ENCODE peak calls at places on chromosomes 6 and 20, in six cellular contexts. X is BJ, T is AG10803, F is A549, J is prostate gland, U is breast epithelium. Q is an unnamed sample.

GRCh38 chr6:56814308-56814707 is 140.6 kb upstream of the BEND6 start:
- DNase-seq in X (no peak), T (no peak), F (no peak), J (no peak), U (no peak), Q (no peak)

GRCh38 chr20:36861875-36862801 is 13.8 kb upstream of the TLDC2 start:
- DNase-seq in X (peak; percentile 45), T (peak; percentile 82), F (peak; percentile 96), J (peak; percentile 98), U (peak; percentile 95), Q (no peak)

GRCh38 chr6:137699036-137699683 is 167.9 kb upstream of the TNFAIP3 start:
- DNase-seq in X (no peak), T (no peak), F (no peak), J (no peak), U (no peak), Q (no peak)

GRCh38 chr6:88870728-88871330 is 92.6 kb downstream of the RNGTT start:
- DNase-seq in X (no peak), T (peak; percentile 58), F (peak; percentile 3), J (peak; percentile 28), U (no peak), Q (peak; percentile 56)

GRCh38 chr6:150079604-150080003 is 10.7 kb upstream of the ULBP3 start:
- DNase-seq in X (no peak), T (no peak), F (no peak), J (no peak), U (no peak), Q (no peak)

GRCh38 chr6:130115036-130115435 is 96.7 kb downstream of the L3MBTL3 start:
- DNase-seq in X (no peak), T (no peak), F (no peak), J (no peak), U (no peak), Q (no peak)

GRCh38 chr6:168949876-168950499 is 303.7 kb downstream of the THBS2 start:
- DNase-seq in X (no peak), T (peak; percentile 52), F (no peak), J (no peak), U (no peak), Q (no peak)

GRCh38 chr6:163897030-163897429 is 482.5 kb downstream of the QKI start:
- DNase-seq in X (peak; percentile 8), T (peak; percentile 50), F (no peak), J (no peak), U (no peak), Q (no peak)

GRCh38 chr6:121465101-121465500 is 29.7 kb downstream of the GJA1 start:
- DNase-seq in X (no peak), T (no peak), F (no peak), J (no peak), U (no peak), Q (peak; percentile 2)

GRCh38 chr20:21323640-21324039 is 20.5 kb downstream of the XRN2 start:
- DNase-seq in X (peak; percentile 19), T (peak; percentile 70), F (no peak), J (no peak), U (no peak), Q (no peak)

GRCh38 chr6:140201787-140202458 is 827.5 kb upstream of the CITED2 start:
- DNase-seq in X (no peak), T (peak; percentile 48), F (no peak), J (no peak), U (no peak), Q (no peak)

GRCh38 chr20:3766832-3767433 is 620 bp downstream of the ADISSP start:
- DNase-seq in X (no peak), T (no peak), F (no peak), J (no peak), U (no peak), Q (no peak)

GRCh38 chr6:131116755-131117360 is 18.4 kb upstream of the AKAP7 start:
- DNase-seq in X (no peak), T (peak; percentile 63), F (peak; percentile 29), J (no peak), U (no peak), Q (peak; percentile 58)
- TF ChIP-seq CTCF in X (peak; percentile 39), T (peak; percentile 61), F (peak; percentile 63), J (peak; percentile 75), U (peak; percentile 21), Q (peak; percentile 40)

GRCh38 chr6:25469797-25470388 is 182.1 kb upstream of the SCGN start:
- DNase-seq in X (no peak), T (no peak), F (no peak), J (no peak), U (no peak), Q (no peak)
- TF ChIP-seq CTCF in X (peak; percentile 20), T (peak; percentile 20), F (no peak), J (no peak), U (no peak), Q (no peak)

GRCh38 chr20:40251284-40251932 is 437.6 kb downstream of the MAFB start:
- DNase-seq in X (no peak), T (peak; percentile 39), F (peak; percentile 4), J (no peak), U (no peak), Q (peak; percentile 24)
- TF ChIP-seq CTCF in X (peak; percentile 68), T (peak; percentile 70), F (no peak), J (peak; percentile 29), U (no peak), Q (peak; percentile 37)

GRCh38 chr6:123064038-123064437 is 68.0 kb downstream of the CLVS2 start:
- DNase-seq in X (no peak), T (no peak), F (no peak), J (no peak), U (no peak), Q (no peak)
- TF ChIP-seq CTCF in X (no peak), T (no peak), F (no peak), J (no peak), U (no peak), Q (no peak)

GRCh38 chr20:11689262-11689661 is 228.4 kb upstream of the BTBD3 start:
- DNase-seq in X (no peak), T (no peak), F (no peak), J (no peak), U (no peak), Q (no peak)
- TF ChIP-seq CTCF in X (no peak), T (no peak), F (no peak), J (no peak), U (no peak), Q (no peak)

DNA sequence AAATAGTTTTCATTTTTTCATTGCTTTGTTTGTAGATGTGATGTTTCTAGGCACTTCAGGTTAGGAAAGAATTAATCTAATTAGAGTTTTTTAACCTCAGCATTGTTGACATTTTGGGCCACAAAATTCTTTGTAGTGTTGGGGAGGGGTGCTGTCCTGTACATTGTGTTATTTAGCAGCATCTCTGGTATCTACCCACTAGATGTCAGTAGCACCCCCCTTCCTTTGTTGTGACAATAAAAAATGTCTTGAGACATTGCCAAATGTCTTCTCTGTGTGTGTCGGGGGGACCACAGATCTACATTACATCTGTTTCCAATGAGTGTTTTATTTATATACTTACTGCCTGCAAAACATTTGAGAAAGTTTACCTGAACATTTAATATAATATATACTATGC is 45.6 kb downstream of the EYA4 start:
- DNase-seq in X (no peak), T (peak; percentile 15), F (no peak), J (no peak), U (no peak), Q (peak; percentile 39)
- TF ChIP-seq CTCF in X (peak; percentile 36), T (peak; percentile 46), F (peak; percentile 42), J (no peak), U (no peak), Q (peak; percentile 47)

GRCh38 chr6:158038291-158039177 is 56.9 kb downstream of the SYNJ2 start:
- DNase-seq in X (no peak), T (no peak), F (no peak), J (no peak), U (no peak), Q (no peak)

GRCh38 chr6:158039178-158039557 is 57.5 kb downstream of the SYNJ2 start:
- DNase-seq in X (no peak), T (no peak), F (no peak), J (no peak), U (no peak), Q (no peak)

GRCh38 chr6:158040051-158040803 is 58.6 kb downstream of the SYNJ2 start:
- DNase-seq in X (peak; percentile 92), T (peak; percentile 90), F (peak; percentile 88), J (no peak), U (no peak), Q (peak; percentile 36)

GRCh38 chr6:158040804-158041347 is 59.2 kb downstream of the SYNJ2 start:
- DNase-seq in X (no peak), T (no peak), F (no peak), J (no peak), U (no peak), Q (no peak)

DNA sequence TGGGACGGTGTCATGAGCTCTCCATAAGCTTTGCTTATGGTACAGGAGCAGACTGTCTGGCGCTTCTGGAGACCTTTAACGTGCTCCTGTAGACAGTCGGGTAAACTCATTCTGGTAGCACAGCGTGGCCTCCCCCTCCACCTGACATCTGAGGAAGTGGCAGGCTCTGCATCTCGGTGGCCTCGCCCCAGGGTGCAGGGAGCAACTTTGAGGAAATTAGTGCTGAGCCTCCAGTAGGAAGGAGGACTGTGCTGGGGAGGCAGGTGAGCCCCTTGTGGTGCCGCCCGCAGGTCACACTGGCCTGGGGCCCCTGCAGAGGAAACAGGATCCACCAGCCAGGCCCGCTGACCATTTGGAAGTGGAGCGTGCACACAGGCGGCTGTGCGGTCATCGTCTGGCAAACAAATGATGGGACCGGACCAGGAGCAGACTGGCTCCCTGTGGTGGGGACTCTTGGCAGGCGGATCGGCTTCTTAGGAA is 57.9 kb downstream of the SYNJ2 start:
- DNase-seq in X (no peak), T (no peak), F (no peak), J (no peak), U (no peak), Q (no peak)
- TF ChIP-seq CTCF in X (no peak), T (no peak), F (no peak), J (no peak), U (no peak), Q (no peak)

GRCh38 chr6:18504232-18504596 is 117.1 kb downstream of the RNF144B start:
- DNase-seq in X (no peak), T (no peak), F (no peak), J (no peak), U (no peak), Q (no peak)

GRCh38 chr6:18506387-18507017 is 119.4 kb downstream of the RNF144B start:
- DNase-seq in X (no peak), T (no peak), F (no peak), J (no peak), U (no peak), Q (no peak)

GRCh38 chr6:18501313-18502013 is 114.3 kb downstream of the RNF144B start:
- DNase-seq in X (no peak), T (peak; percentile 86), F (no peak), J (no peak), U (no peak), Q (peak; percentile 41)

GRCh38 chr6:18503187-18503586 is 116.0 kb downstream of the RNF144B start:
- DNase-seq in X (no peak), T (no peak), F (no peak), J (no peak), U (no peak), Q (no peak)

GRCh38 chr6:18503588-18504231 is 116.6 kb downstream of the RNF144B start:
- DNase-seq in X (peak; percentile 25), T (peak; percentile 81), F (peak; percentile 26), J (peak; percentile 71), U (no peak), Q (peak; percentile 52)
- TF ChIP-seq CTCF in X (peak; percentile 91), T (peak; percentile 100), F (peak; percentile 92), J (peak; percentile 93), U (peak; percentile 66), Q (peak; percentile 62)

GRCh38 chr6:29602564-29603361 is 17.8 kb downstream of the OR2H2 start:
- DNase-seq in X (no peak), T (no peak), F (peak; percentile 20), J (no peak), U (no peak), Q (peak; percentile 42)
- TF ChIP-seq CTCF in X (peak; percentile 22), T (no peak), F (peak; percentile 11), J (no peak), U (no peak), Q (peak; percentile 19)